ENCODE peak calls at places on chromosome 10, in four cellular contexts. W is H9, J is PC-9, B is endothelial cell. D is an unnamed sample.
A peak's percentile ranks its signal among the peaks of the same experiment; 100 is the strongest.

GRCh38 chr10:79286318-79286951 is 60.8 kb upstream of the PPIF start:
- DNase-seq in W (no peak), J (no peak), B (no peak), D (no peak)

GRCh38 chr10:35696888-35697287 is 54.8 kb upstream of the FZD8 start:
- DNase-seq in W (no peak), J (no peak), B (no peak), D (no peak)

GRCh38 chr10:93603023-93603422 is 2.0 kb upstream of the RBP4 start:
- DNase-seq in W (no peak), J (no peak), B (no peak), D (no peak)

GRCh38 chr10:132735341-132735775 is 50.6 kb downstream of the NKX6-2 start:
- DNase-seq in W (no peak), J (no peak), B (no peak), D (no peak)

GRCh38 chr10:543131-543530 is 146.3 kb downstream of the DIP2C start:
- DNase-seq in W (no peak), J (no peak), B (no peak), D (no peak)

GRCh38 chr10:124465003-124465776 is 3.6 kb downstream of the LHPP start:
- DNase-seq in W (no peak), J (no peak), B (no peak), D (no peak)

GRCh38 chr10:101285093-101285463 is 55.8 kb upstream of the LBX1 start:
- DNase-seq in W (peak; percentile 27), J (no peak), B (no peak), D (no peak)

GRCh38 chr10:18204050-18204449 is 63.8 kb downstream of the CACNB2 start:
- DNase-seq in W (no peak), J (no peak), B (no peak), D (no peak)

GRCh38 chr10:110827410-110827809 is 44.3 kb upstream of the PDCD4 start:
- DNase-seq in W (no peak), J (peak; percentile 79), B (no peak), D (no peak)

GRCh38 chr10:50576995-50577394 is 46.8 kb downstream of the SGMS1 start:
- DNase-seq in W (no peak), J (no peak), B (no peak), D (no peak)

GRCh38 chr10:63722537-63722936 is 201.3 kb downstream of the REEP3 start:
- DNase-seq in W (no peak), J (peak; percentile 46), B (peak; percentile 18), D (no peak)

GRCh38 chr10:101577121-101577871 is 10.8 kb downstream of the POLL start:
- DNase-seq in W (no peak), J (no peak), B (no peak), D (no peak)

GRCh38 chr10:58282615-58283014 is 13.7 kb downstream of the CISD1 start:
- DNase-seq in W (no peak), J (no peak), B (no peak), D (no peak)

GRCh38 chr10:30999084-30999712 is 32.5 kb downstream of the ZNF438 start:
- DNase-seq in W (no peak), J (no peak), B (no peak), D (no peak)

GRCh38 chr10:31071232-31071999 is 39.8 kb upstream of the ZNF438 start:
- DNase-seq in W (no peak), J (no peak), B (no peak), D (no peak)

GRCh38 chr10:131777162-131777561 is 123.6 kb upstream of the PPP2R2D start:
- DNase-seq in W (no peak), J (no peak), B (no peak), D (no peak)

GRCh38 chr10:116469437-116469836 is 41.8 kb downstream of the PNLIPRP3 start:
- DNase-seq in W (no peak), J (no peak), B (no peak), D (no peak)

GRCh38 chr10:70131560-70131937 is 1.1 kb downstream of the AIFM2 start:
- DNase-seq in W (no peak), J (no peak), B (no peak), D (no peak)

GRCh38 chr10:48240196-48240595 is 34.3 kb downstream of the FRMPD2 start:
- DNase-seq in W (peak; percentile 5), J (no peak), B (no peak), D (no peak)

GRCh38 chr10:112307631-112308502 is 24.7 kb downstream of the TECTB start:
- DNase-seq in W (peak; percentile 83), J (peak; percentile 36), B (peak; percentile 57), D (peak; percentile 28)

GRCh38 chr10:125153693-125154490 is 6.5 kb downstream of the CTBP2 start:
- DNase-seq in W (peak; percentile 23), J (no peak), B (no peak), D (no peak)

GRCh38 chr10:119644215-119644826 is 6.9 kb upstream of the BAG3 start:
- DNase-seq in W (peak; percentile 85), J (no peak), B (no peak), D (peak; percentile 14)

GRCh38 chr10:124802313-124802675 is 675 bp downstream of the ABRAXAS2 start:
- DNase-seq in W (no peak), J (no peak), B (no peak), D (no peak)

GRCh38 chr10:72418679-72419078 is 64.0 kb upstream of the DNAJB12 start:
- DNase-seq in W (no peak), J (no peak), B (no peak), D (no peak)

GRCh38 chr10:21831986-21832735 is 171.4 kb downstream of the DNAJC1 start:
- DNase-seq in W (no peak), J (no peak), B (no peak), D (no peak)

GRCh38 chr10:110336111-110336721 is 31.5 kb upstream of the SMNDC1 start:
- DNase-seq in W (peak; percentile 46), J (peak; percentile 92), B (no peak), D (no peak)

GRCh38 chr10:35462491-35462934 is 126.2 kb downstream of the CCNY start:
- DNase-seq in W (no peak), J (no peak), B (no peak), D (no peak)

GRCh38 chr10:130039141-130039540 is 71.5 kb downstream of the C10orf143 start:
- DNase-seq in W (no peak), J (no peak), B (no peak), D (no peak)

GRCh38 chr10:125159932-125160855 is at the start of gene CTBP2:
- DNase-seq in W (peak; percentile 64), J (no peak), B (peak; percentile 49), D (peak; percentile 52)

GRCh38 chr10:3060481-3060889 is 6.9 kb upstream of the PFKP start:
- DNase-seq in W (no peak), J (no peak), B (no peak), D (no peak)

GRCh38 chr10:129388435-129388834 is 78.6 kb upstream of the MGMT start:
- DNase-seq in W (no peak), J (no peak), B (no peak), D (no peak)

GRCh38 chr10:119166564-119166963 is 1.1 kb upstream of the SFXN4 start:
- DNase-seq in W (no peak), J (no peak), B (peak; percentile 16), D (no peak)

GRCh38 chr10:31578181-31578852 is 259.3 kb downstream of the ZEB1 start:
- DNase-seq in W (no peak), J (no peak), B (no peak), D (no peak)

GRCh38 chr10:63767512-63767911 is 246.3 kb downstream of the REEP3 start:
- DNase-seq in W (no peak), J (no peak), B (no peak), D (no peak)

GRCh38 chr10:110239892-110240291 is 32.5 kb downstream of the MXI1 start:
- DNase-seq in W (no peak), J (no peak), B (no peak), D (no peak)

GRCh38 chr10:131689016-131689415 is 211.8 kb upstream of the PPP2R2D start:
- DNase-seq in W (peak; percentile 68), J (no peak), B (no peak), D (no peak)

GRCh38 chr10:73771722-73772279 is 10.0 kb upstream of the CHCHD1 start:
- DNase-seq in W (peak; percentile 62), J (no peak), B (peak; percentile 91), D (no peak)

GRCh38 chr10:43259981-43260761 is 6.7 kb downstream of the RASGEF1A start:
- DNase-seq in W (no peak), J (no peak), B (no peak), D (no peak)

GRCh38 chr10:90787906-90788491 is 69.8 kb downstream of the HTR7 start:
- DNase-seq in W (peak; percentile 46), J (no peak), B (peak; percentile 53), D (peak; percentile 41)

GRCh38 chr10:14588084-14588937 is 186.4 kb downstream of the FAM107B start:
- DNase-seq in W (peak; percentile 14), J (peak; percentile 94), B (no peak), D (no peak)

GRCh38 chr10:103736044-103736443 is 119.3 kb downstream of the SH3PXD2A start:
- DNase-seq in W (no peak), J (no peak), B (no peak), D (no peak)

GRCh38 chr10:103739039-103739764 is 116.2 kb downstream of the SH3PXD2A start:
- DNase-seq in W (no peak), J (peak; percentile 66), B (no peak), D (no peak)

GRCh38 chr10:103734731-103735130 is 120.6 kb downstream of the SH3PXD2A start:
- DNase-seq in W (no peak), J (no peak), B (no peak), D (no peak)

GRCh38 chr10:103737735-103738367 is 117.5 kb downstream of the SH3PXD2A start:
- DNase-seq in W (no peak), J (no peak), B (no peak), D (no peak)

GRCh38 chr10:103736763-103737162 is 118.6 kb downstream of the SH3PXD2A start:
- DNase-seq in W (peak; percentile 95), J (peak; percentile 49), B (no peak), D (no peak)
- TF ChIP-seq CTCF in W (peak; percentile 53), J (no peak), B (no peak), D (no peak)

GRCh38 chr10:45442670-45443069 is 68.7 kb downstream of the ALOX5 start:
- DNase-seq in W (peak; percentile 58), J (no peak), B (no peak), D (no peak)
- TF ChIP-seq CTCF in W (peak; percentile 52), J (no peak), B (no peak), D (no peak)

GRCh38 chr10:99297033-99297432 is 32.1 kb upstream of the CNNM1 start:
- DNase-seq in W (peak; percentile 47), J (no peak), B (no peak), D (no peak)
- TF ChIP-seq CTCF in W (peak; percentile 32), J (no peak), B (no peak), D (no peak)

GRCh38 chr10:23358357-23358756 is 13.8 kb upstream of the C10orf67 start:
- DNase-seq in W (no peak), J (no peak), B (peak; percentile 10), D (no peak)
- TF ChIP-seq CTCF in W (peak; percentile 62), J (no peak), B (no peak), D (peak; percentile 19)

GRCh38 chr10:99484626-99485581 is 47.8 kb upstream of the NKX2-3 start:
- DNase-seq in W (peak; percentile 58), J (no peak), B (peak; percentile 35), D (no peak)
- TF ChIP-seq CTCF in W (peak; percentile 74), J (peak; percentile 38), B (no peak), D (no peak)

D was measured in neural crest cell.